ENCODE peak calls at places on chromosomes 5 and 9, in four cellular contexts. A is GOT3, G is osteocyte, U is mammary epithelial cell. D is an unnamed sample.

GRCh38 chr9:249025-249424 is 34.4 kb downstream of the DOCK8 start:
- DNase-seq in U (peak; percentile 67), G (no peak), A (no peak), D (peak; percentile 22)

GRCh38 chr5:43560128-43560527 is 3.3 kb upstream of the PAIP1 start:
- DNase-seq in G (no peak), U (peak; percentile 57), A (no peak), D (peak; percentile 53)

GRCh38 chr9:34059954-34060353 is 11.3 kb upstream of the UBAP2 start:
- DNase-seq in A (no peak), G (no peak), U (no peak), D (no peak)

GRCh38 chr5:132829742-132830435 is 558 bp downstream of the SHROOM1 start:
- DNase-seq in G (peak; percentile 91), U (peak; percentile 67), A (no peak), D (peak; percentile 66)

GRCh38 chr5:115321309-115321708 is 24.9 kb upstream of the CCDC112 start:
- DNase-seq in U (peak; percentile 87), A (no peak), G (no peak), D (peak; percentile 76)

GRCh38 chr5:177086918-177087706 is 397 bp downstream of the FGFR4 start:
- DNase-seq in G (no peak), A (no peak), U (peak; percentile 14), D (no peak)

GRCh38 chr5:43312699-43313034 is 545 bp downstream of the HMGCS1 start:
- DNase-seq in U (no peak), G (no peak), A (no peak), D (peak; percentile 41)

GRCh38 chr9:121551985-121552753 is 52.5 kb upstream of the GGTA1 start:
- DNase-seq in G (no peak), U (no peak), A (no peak), D (no peak)

GRCh38 chr5:34022131-34022705 is 14.4 kb upstream of the AMACR start:
- DNase-seq in U (peak; percentile 19), A (no peak), G (no peak), D (peak; percentile 77)

GRCh38 chr5:172509405-172509781 is 55.1 kb upstream of the SH3PXD2B start:
- DNase-seq in G (peak; percentile 67), U (no peak), A (no peak), D (no peak)

GRCh38 chr5:115894342-115894741 is 52.6 kb downstream of the AP3S1 start:
- DNase-seq in U (no peak), A (no peak), G (no peak), D (no peak)

GRCh38 chr9:136629001-136629878 is 33.5 kb upstream of the EGFL7 start:
- DNase-seq in G (no peak), A (no peak), U (no peak), D (no peak)

GRCh38 chr9:105957830-105958229 is 263.5 kb downstream of the TMEM38B start:
- DNase-seq in U (peak; percentile 33), A (no peak), G (no peak), D (peak; percentile 13)

GRCh38 chr5:140800816-140801493 is at the start of gene PCDHA3:
- DNase-seq in A (no peak), G (no peak), U (peak; percentile 14), D (no peak)

GRCh38 chr9:127580371-127580770 is 31.7 kb upstream of the STXBP1 start:
- DNase-seq in A (no peak), G (no peak), U (no peak), D (no peak)

GRCh38 chr9:87713990-87714335 is 12.0 kb upstream of the CTSL start:
- DNase-seq in A (no peak), U (no peak), G (no peak), D (no peak)

GRCh38 chr9:73067074-73067473 is 84.6 kb upstream of the ANXA1 start:
- DNase-seq in U (no peak), G (no peak), A (no peak), D (peak; percentile 11)

GRCh38 chr5:40736103-40736875 is 19.5 kb downstream of the TTC33 start:
- DNase-seq in G (no peak), U (peak; percentile 55), A (no peak), D (peak; percentile 61)

GRCh38 chr5:154196955-154197652 is 6.6 kb downstream of the GALNT10 start:
- DNase-seq in U (no peak), G (no peak), A (no peak), D (peak; percentile 39)

GRCh38 chr9:82934949-82935348 is 128.0 kb downstream of the RASEF start:
- DNase-seq in U (peak; percentile 58), A (no peak), G (no peak), D (peak; percentile 87)

GRCh38 chr5:73796164-73797141 is 170.5 kb downstream of the ARHGEF28 start:
- DNase-seq in U (peak; percentile 85), G (no peak), A (no peak), D (peak; percentile 91)

GRCh38 chr5:17192191-17192590 is 25.2 kb upstream of the BASP1 start:
- DNase-seq in A (no peak), G (no peak), U (no peak), D (no peak)

D was measured in HT1080.